ENCODE peak calls at places on chromosomes 12 and 14, in ten cellular contexts. V, N, E, W, C, Z, D, R, Q and B are unnamed samples.

GRCh38 chr12:116121453-116121871 is 156.0 kb downstream of the MED13L start:
- DNase-seq in V (no peak), N (no peak), E (no peak), W (no peak), C (no peak), Z (no peak), D (no peak), R (no peak), Q (no peak), B (no peak)

GRCh38 chr14:88559852-88560251 is 3.0 kb upstream of the ZC3H14 start:
- DNase-seq in V (no peak), N (peak; percentile 60), E (no peak), W (no peak), C (no peak), Z (no peak), D (no peak), R (no peak), Q (no peak), B (no peak)

GRCh38 chr14:59069455-59069854 is 119.0 kb upstream of the DAAM1 start:
- DNase-seq in V (no peak), N (no peak), E (no peak), W (no peak), C (no peak), Z (no peak), D (no peak), R (no peak), Q (no peak), B (no peak)

GRCh38 chr12:40144023-40144422 is 38.1 kb upstream of the SLC2A13 start:
- DNase-seq in V (no peak), N (no peak), E (no peak), W (no peak), C (no peak), Z (no peak), D (no peak), R (no peak), Q (no peak), B (no peak)

GRCh38 chr12:132717531-132718387 is 7.1 kb downstream of the PGAM5 start:
- DNase-seq in V (no peak), N (no peak), E (no peak), W (no peak), C (no peak), Z (no peak), D (no peak), R (no peak), Q (no peak), B (no peak)

GRCh38 chr12:109290061-109290460 is 19.0 kb downstream of the FOXN4 start:
- DNase-seq in V (no peak), N (no peak), E (no peak), W (no peak), C (no peak), Z (no peak), D (no peak), R (no peak), Q (no peak), B (no peak)

GRCh38 chr12:27428466-27428865 is 18.1 kb upstream of the SMCO2 start:
- DNase-seq in V (no peak), N (no peak), E (no peak), W (no peak), C (no peak), Z (no peak), D (no peak), R (no peak), Q (no peak), B (no peak)

GRCh38 chr14:50734950-50735697 is 67.0 kb upstream of the SAV1 start:
- DNase-seq in V (no peak), N (no peak), E (no peak), W (no peak), C (no peak), Z (no peak), D (no peak), R (no peak), Q (no peak), B (no peak)

GRCh38 chr12:42162198-42162597 is 17.5 kb upstream of the GXYLT1 start:
- DNase-seq in V (no peak), N (no peak), E (no peak), W (no peak), C (no peak), Z (no peak), D (no peak), R (no peak), Q (no peak), B (no peak)

GRCh38 chr12:106644335-106645073 is 61.7 kb downstream of the RFX4 start:
- DNase-seq in V (no peak), N (no peak), E (no peak), W (no peak), C (no peak), Z (no peak), D (no peak), R (no peak), Q (no peak), B (no peak)

GRCh38 chr12:25725874-25726273 is 172.8 kb upstream of the LMNTD1 start:
- DNase-seq in V (no peak), N (peak; percentile 79), E (no peak), W (no peak), C (no peak), Z (no peak), D (no peak), R (no peak), Q (no peak), B (no peak)

GRCh38 chr14:56703947-56704346 is 106.3 kb downstream of the OTX2 start:
- DNase-seq in V (no peak), N (no peak), E (no peak), W (no peak), C (no peak), Z (no peak), D (no peak), R (no peak), Q (no peak), B (no peak)

GRCh38 chr12:89357297-89357730 is 5.0 kb upstream of the DUSP6 start:
- DNase-seq in V (no peak), N (no peak), E (no peak), W (no peak), C (no peak), Z (no peak), D (no peak), R (no peak), Q (no peak), B (no peak)